ENCODE peak calls at places on chromosomes 7 and 10, in five cellular contexts. O, C, A, D and Z are unnamed samples.

GRCh38 chr10:96588601-96589419 is 2.0 kb upstream of the TM9SF3 start:
- DNase-seq in O (no peak), C (peak), A (no peak), D (no peak), Z (no peak)

GRCh38 chr7:18356195-18356645 is 139.3 kb upstream of the HDAC9 start:
- DNase-seq in O (no peak), C (peak), A (peak), D (no peak), Z (no peak)

GRCh38 chr7:42238709-42239395 is 1.8 kb upstream of the GLI3 start:
- DNase-seq in O (no peak), C (peak), A (peak), D (no peak), Z (no peak)

GRCh38 chr10:122087436-122087835 is 98.5 kb downstream of the TACC2 start:
- DNase-seq in O (no peak), C (no peak), A (no peak), D (no peak), Z (no peak)

GRCh38 chr7:66554326-66554725 is 74.4 kb upstream of the KCTD7 start:
- DNase-seq in O (no peak), C (no peak), A (no peak), D (no peak), Z (no peak)

GRCh38 chr7:155377071-155377836 is 79.6 kb downstream of the INSIG1 start:
- DNase-seq in O (no peak), C (no peak), A (no peak), D (no peak), Z (no peak)

GRCh38 chr10:118210276-118210675 is 131.8 kb downstream of the FAM204A start:
- DNase-seq in O (no peak), C (peak), A (no peak), D (no peak), Z (no peak)

GRCh38 chr10:126315471-126316177 is 72.7 kb downstream of the ADAM12 start:
- DNase-seq in O (no peak), C (no peak), A (peak), D (no peak), Z (no peak)

GRCh38 chr7:64633401-64633800 is 32.5 kb upstream of the ZNF107 start:
- DNase-seq in O (no peak), C (no peak), A (no peak), D (no peak), Z (no peak)

GRCh38 chr7:64628192-64628591 is 37.7 kb upstream of the ZNF107 start:
- DNase-seq in O (no peak), C (no peak), A (no peak), D (no peak), Z (no peak)

GRCh38 chr7:64628721-64629120 is 37.2 kb upstream of the ZNF107 start:
- DNase-seq in O (no peak), C (no peak), A (no peak), D (no peak), Z (no peak)

GRCh38 chr7:64632029-64632428 is 33.9 kb upstream of the ZNF107 start:
- DNase-seq in O (no peak), C (no peak), A (no peak), D (no peak), Z (no peak)

GRCh38 chr7:64630496-64630895 is 35.4 kb upstream of the ZNF107 start:
- DNase-seq in O (no peak), C (peak), A (peak), D (no peak), Z (no peak)
- TF ChIP-seq CTCF in O (peak), C (peak), A (peak), D (no peak), Z (peak)

GRCh38 chr7:12322287-12322902 is 81.3 kb downstream of the VWDE start:
- DNase-seq in O (no peak), C (no peak), A (peak), D (no peak), Z (no peak)
- TF ChIP-seq CTCF in O (peak), C (peak), A (peak), D (peak), Z (peak)

GRCh38 chr7:151342811-151343210 is 1.2 kb downstream of the NUB1 start:
- DNase-seq in O (no peak), C (no peak), A (no peak), D (no peak), Z (no peak)

GRCh38 chr7:151341357-151342101 is at the start of gene NUB1:
- DNase-seq in O (peak), C (peak), A (peak), D (peak), Z (peak)

GRCh38 chr7:151342102-151342646 is 562 bp downstream of the NUB1 start:
- DNase-seq in O (no peak), C (peak), A (no peak), D (no peak), Z (no peak)

GRCh38 chr7:151339651-151340377 is 1.8 kb upstream of the NUB1 start:
- DNase-seq in O (no peak), C (no peak), A (no peak), D (no peak), Z (no peak)

DNA sequence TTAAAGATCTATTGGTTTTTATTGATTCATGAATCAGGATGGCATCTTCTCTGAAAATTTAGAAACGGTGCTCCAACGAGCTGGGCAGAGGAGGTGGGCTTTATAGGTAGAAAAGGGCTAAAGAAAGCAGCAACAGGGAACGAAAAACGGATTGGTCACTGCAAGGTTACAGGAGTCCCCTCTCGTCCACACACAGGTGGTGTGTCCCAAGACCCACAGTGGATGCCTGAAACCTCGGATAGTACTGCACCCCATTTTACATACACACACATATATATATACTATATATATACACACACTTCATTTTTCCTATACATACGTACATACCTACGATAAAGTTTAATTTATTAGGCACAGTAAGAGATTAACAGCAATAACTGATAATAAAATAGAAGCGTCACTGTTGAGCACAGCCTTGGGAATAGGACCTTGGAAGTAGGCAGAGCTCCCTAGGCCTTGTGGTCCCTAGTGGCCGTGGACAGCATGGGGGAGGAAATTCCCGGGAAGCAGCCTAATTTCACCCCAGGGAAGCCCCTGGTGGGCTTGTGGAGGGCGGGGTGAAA is 737 bp upstream of the NUB1 start:
- DNase-seq in O (no peak), C (peak), A (no peak), D (no peak), Z (no peak)
- TF ChIP-seq CTCF in O (no peak), C (no peak), A (peak), D (no peak), Z (no peak)

GRCh38 chr7:142303650-142304049 is 45.8 kb upstream of the PRSS58 start:
- DNase-seq in O (no peak), C (no peak), A (no peak), D (no peak), Z (no peak)
- TF ChIP-seq CTCF in O (peak), C (no peak), A (no peak), D (no peak), Z (peak)

DNA sequence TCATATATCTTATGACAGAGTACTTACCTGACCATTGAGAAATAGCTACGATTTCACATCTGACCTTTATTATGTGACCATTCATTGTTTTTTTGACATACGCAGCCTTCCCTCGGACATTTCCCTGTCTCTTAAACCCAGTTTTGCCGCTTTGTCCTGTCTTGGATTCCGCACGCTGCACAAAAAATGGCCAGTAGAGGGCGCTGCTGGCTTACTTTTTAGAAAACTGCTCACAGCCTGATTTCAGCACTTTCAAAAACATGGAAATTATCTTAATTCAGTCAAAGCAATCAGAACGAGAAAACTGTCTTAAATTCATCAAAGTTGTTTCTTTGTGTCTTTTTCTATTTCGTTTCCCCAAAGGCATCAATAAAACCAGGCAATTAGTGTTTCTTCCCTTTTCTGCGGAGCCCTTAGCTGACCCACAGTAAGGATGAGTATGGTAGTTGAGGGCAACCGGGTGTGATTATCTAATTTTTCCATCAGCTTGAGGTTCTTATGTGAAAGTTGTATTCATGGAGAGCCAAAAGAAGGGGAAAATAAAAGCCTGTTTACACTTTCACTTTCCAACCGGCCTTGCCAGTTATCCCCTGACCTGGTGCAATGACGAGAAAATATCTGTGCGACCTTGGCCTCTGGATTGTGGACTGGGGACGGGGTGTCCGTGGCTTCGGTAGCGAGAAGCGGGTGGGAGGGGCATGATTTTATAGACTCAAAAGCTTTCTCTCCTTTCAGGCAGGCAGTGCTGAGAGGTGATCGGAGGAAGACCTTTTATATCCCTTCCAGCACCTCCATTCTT is 144.4 kb downstream of the DYNC1I1 start:
- DNase-seq in O (peak), C (peak), A (peak), D (no peak), Z (no peak)
- TF ChIP-seq CTCF in O (peak), C (peak), A (peak), D (peak), Z (peak)

GRCh38 chr7:87218941-87219544 is 489 bp downstream of the TMEM243 start:
- DNase-seq in O (peak), C (peak), A (peak), D (no peak), Z (no peak)

GRCh38 chr7:87220026-87220733 is 648 bp upstream of the TMEM243 start:
- DNase-seq in O (peak), C (peak), A (peak), D (no peak), Z (peak)

GRCh38 chr7:87217983-87218653 is 1.4 kb downstream of the TMEM243 start:
- DNase-seq in O (no peak), C (no peak), A (no peak), D (no peak), Z (no peak)

GRCh38 chr7:87220734-87221215 is 1.2 kb upstream of the TMEM243 start:
- DNase-seq in O (no peak), C (peak), A (no peak), D (no peak), Z (no peak)

DNA sequence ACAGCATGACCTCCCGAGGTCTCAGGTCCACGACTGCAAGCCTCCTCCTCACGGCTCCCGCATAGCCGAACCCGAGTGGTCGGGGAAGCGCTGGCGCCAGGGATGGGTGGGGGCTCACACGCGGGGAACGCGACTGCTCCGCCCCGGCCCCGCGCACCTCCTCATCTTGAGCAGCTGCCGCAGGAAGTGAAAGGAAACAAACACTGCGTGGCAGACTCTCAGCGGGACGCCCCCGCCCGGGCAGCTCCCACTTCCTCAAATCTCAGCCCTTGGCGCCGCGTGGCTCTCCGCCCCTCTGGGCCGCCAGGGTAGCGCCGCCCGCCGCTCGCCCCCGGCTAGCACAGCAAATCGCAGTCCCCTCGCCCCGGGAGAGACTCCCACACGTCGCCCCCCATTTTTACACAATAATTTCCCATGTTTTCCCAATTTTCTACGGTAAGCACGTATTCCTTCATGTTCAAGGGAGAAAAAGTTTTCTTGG is at the start of gene TMEM243:
- DNase-seq in O (peak), C (peak), A (peak), D (peak), Z (no peak)
- TF ChIP-seq CTCF in O (peak), C (no peak), A (no peak), D (no peak), Z (no peak)

GRCh38 chr7:106425017-106425719 is 140.4 kb upstream of the NAMPT start:
- DNase-seq in O (no peak), C (peak), A (peak), D (peak), Z (no peak)
- TF ChIP-seq CTCF in O (no peak), C (no peak), A (no peak), D (no peak), Z (no peak)

GRCh38 chr7:80273327-80273726 is 138.7 kb downstream of the GNAI1 start:
- DNase-seq in O (no peak), C (peak), A (peak), D (no peak), Z (no peak)
- TF ChIP-seq CTCF in O (no peak), C (no peak), A (no peak), D (no peak), Z (no peak)

GRCh38 chr7:40680657-40681056 is 545.9 kb downstream of the SUGCT start:
- DNase-seq in O (no peak), C (peak), A (peak), D (no peak), Z (no peak)
- TF ChIP-seq CTCF in O (no peak), C (peak), A (peak), D (no peak), Z (peak)

DNA sequence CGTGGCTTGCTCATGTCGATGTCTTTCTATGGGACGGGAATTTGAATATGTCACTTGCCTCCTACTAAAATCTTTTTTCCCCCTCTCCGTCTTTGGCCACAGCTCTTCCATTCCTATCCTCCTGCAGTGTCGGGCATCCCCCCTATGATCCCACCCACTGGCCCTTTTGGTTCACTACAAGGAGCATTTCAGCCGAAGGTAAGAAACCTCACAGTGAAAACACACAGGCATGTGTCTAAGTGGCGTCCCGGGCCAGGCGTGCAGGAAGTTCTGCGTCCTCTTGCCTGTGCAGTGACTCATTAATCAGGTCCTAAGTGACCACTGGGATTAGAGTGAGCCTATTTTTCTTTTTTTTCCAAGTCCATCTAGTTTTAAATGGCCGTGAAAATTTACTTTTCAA is 360.5 kb upstream of the GALNT17 start:
- DNase-seq in O (no peak), C (no peak), A (no peak), D (no peak), Z (no peak)
- TF ChIP-seq CTCF in O (no peak), C (no peak), A (no peak), D (no peak), Z (no peak)